ENCODE peak calls at places on chromosome 10, in eight cellular contexts. G is suprapubic skin, S is body of pancreas, W is GM12878, M is breast epithelium, Z is uterus, T is stomach, X is upper lobe of left lung. U is an unnamed sample. For H3K4me1, the result is how much of the 10 kb centered on the place peaks cover.

GRCh38 chr10:79542619-79543018 is 17.6 kb downstream of the SFTPA2 start:
- DNase-seq in W (no peak), T (no peak), M (no peak), Z (no peak), S (no peak), X (no peak), G (no peak), U (no peak)

GRCh38 chr10:91604936-91605534 is 27.8 kb downstream of the PPP1R3C start:
- DNase-seq in Z (no peak), M (no peak), X (no peak), W (no peak), T (no peak), G (no peak), S (no peak), U (no peak)

GRCh38 chr10:92575961-92576360 is 2.1 kb upstream of the IDE start:
- DNase-seq in S (no peak), Z (no peak), T (no peak), G (no peak), W (no peak), M (no peak), X (no peak), U (no peak)

GRCh38 chr10:102982281-102982680 is 64.2 kb downstream of the CNNM2 start:
- DNase-seq in G (no peak), M (no peak), X (no peak), T (no peak), S (no peak), Z (no peak), W (no peak), U (no peak)

GRCh38 chr10:94194256-94194655 is 168.5 kb downstream of the NOC3L start:
- DNase-seq in M (no peak), W (no peak), G (no peak), Z (no peak), S (no peak), T (no peak), X (no peak), U (no peak)

GRCh38 chr10:31399171-31399570 is 80.2 kb downstream of the ZEB1 start:
- DNase-seq in X (no peak), S (no peak), G (no peak), M (no peak), T (no peak), Z (no peak), W (no peak), U (no peak)

GRCh38 chr10:48604408-48605263 is at the start of gene ARHGAP22:
- DNase-seq in T (no peak), Z (peak), W (no peak), S (no peak), M (peak), X (peak), G (peak), U (peak)

GRCh38 chr10:13047529-13048206 is 46.2 kb upstream of the CCDC3 start:
- DNase-seq in Z (no peak), X (no peak), W (no peak), S (no peak), T (no peak), G (no peak), M (no peak), U (no peak)

GRCh38 chr10:31947144-31947926 is 18.7 kb upstream of the ARHGAP12 start:
- DNase-seq in Z (no peak), G (no peak), S (no peak), X (no peak), M (no peak), T (no peak), W (no peak), U (no peak)

GRCh38 chr10:5079836-5080235 is 14.4 kb upstream of the AKR1C3 start:
- DNase-seq in S (no peak), G (no peak), Z (no peak), T (no peak), X (no peak), W (no peak), M (no peak), U (no peak)

GRCh38 chr10:123521556-123521955 is 144.6 kb upstream of the GPR26 start:
- DNase-seq in S (no peak), G (no peak), X (no peak), M (peak), W (no peak), Z (no peak), T (no peak), U (no peak)

GRCh38 chr10:50991496-50992355 is 82.6 kb upstream of the PRKG1 start:
- DNase-seq in T (no peak), Z (peak), X (peak), M (no peak), G (peak), S (peak), W (no peak), U (peak)

GRCh38 chr10:1267148-1267547 is 211.0 kb downstream of the WDR37 start:
- DNase-seq in S (no peak), G (no peak), Z (no peak), M (no peak), X (no peak), W (no peak), T (no peak), U (no peak)

GRCh38 chr10:16049050-16049449 is 188.7 kb upstream of the MINDY3 start:
- DNase-seq in G (no peak), M (no peak), S (no peak), W (no peak), X (no peak), T (no peak), Z (no peak), U (no peak)

GRCh38 chr10:15856328-15857000 is 3.8 kb downstream of the MINDY3 start:
- DNase-seq in X (no peak), W (no peak), T (no peak), Z (no peak), S (no peak), G (no peak), M (no peak), U (no peak)

GRCh38 chr10:128036011-128036615 is 90.1 kb downstream of the MKI67 start:
- DNase-seq in S (no peak), M (no peak), G (no peak), Z (no peak), W (no peak), T (no peak), X (no peak), U (no peak)

GRCh38 chr10:6074489-6075301 is 12.5 kb upstream of the IL2RA start:
- DNase-seq in T (no peak), W (no peak), M (no peak), G (no peak), X (no peak), S (no peak), Z (no peak), U (peak)

GRCh38 chr10:90407116-90407515 is 450.7 kb downstream of the HTR7 start:
- DNase-seq in Z (no peak), T (no peak), X (no peak), G (no peak), S (no peak), M (no peak), W (no peak), U (no peak)

GRCh38 chr10:110269641-110270318 is 34.9 kb downstream of the SMNDC1 start:
- DNase-seq in G (no peak), M (no peak), X (no peak), T (peak), S (peak), Z (no peak), W (no peak), U (peak)
- TF ChIP-seq POLR2A in G (no peak), M (no peak), X (no peak), T (no peak), S (no peak), Z (no peak), W (no peak), U (no peak)

GRCh38 chr10:21525367-21526183 is at the start of gene SKIDA1:
- DNase-seq in S (peak), X (peak), M (peak), T (peak), G (peak), Z (peak), W (no peak), U (peak)

GRCh38 chr10:21523557-21524008 is 1.9 kb downstream of the SKIDA1 start:
- DNase-seq in T (no peak), Z (no peak), S (no peak), M (no peak), G (no peak), W (no peak), X (no peak), U (peak)

GRCh38 chr10:21526184-21526951 is 886 bp upstream of the SKIDA1 start:
- DNase-seq in X (peak), G (peak), M (peak), W (no peak), S (peak), T (peak), Z (peak), U (peak)

GRCh38 chr10:21524131-21524525 is 1.4 kb downstream of the SKIDA1 start:
- DNase-seq in S (no peak), X (no peak), T (no peak), W (no peak), Z (no peak), G (no peak), M (no peak), U (no peak)

GRCh38 chr10:21524526-21525366 is 736 bp downstream of the SKIDA1 start:
- DNase-seq in T (no peak), M (no peak), G (no peak), X (no peak), W (no peak), Z (no peak), S (no peak), U (no peak)
- H3K4me3 ChIP-seq in T (peak), M (peak), G (peak), X (peak), W (peak), Z (peak), S (peak), U (peak)

GRCh38 chr10:77530011-77530410 is 107.6 kb downstream of the KCNMA1 start:
- DNase-seq in W (no peak), X (no peak), G (no peak), T (no peak), Z (no peak), S (no peak), M (no peak), U (no peak)
- H3K4me1 ChIP-seq in W (under half), X (under half), G (under half), T (under half), Z (under half), S (under half), M (under half), U (under half)

DNA sequence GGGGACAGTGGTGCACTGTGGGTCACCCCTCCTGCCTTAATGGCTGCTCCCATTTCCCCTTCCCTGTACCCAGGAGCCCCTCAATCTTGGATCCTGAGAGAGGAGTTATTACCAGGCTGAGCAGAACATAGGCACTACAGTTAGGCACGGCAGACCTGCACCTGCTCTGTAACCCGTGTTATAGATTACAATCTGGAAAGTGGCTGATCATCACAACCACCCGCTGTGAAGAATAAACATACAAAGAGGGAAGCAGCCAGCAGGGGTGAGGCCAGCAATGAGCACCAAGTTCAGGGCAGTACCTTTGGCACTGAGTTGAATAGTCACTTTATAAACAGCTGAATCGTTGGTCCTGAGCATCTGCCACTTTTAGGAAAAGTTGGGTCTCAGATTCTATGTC is 1.7 kb downstream of the CDHR1 start:
- DNase-seq in W (no peak), M (no peak), G (no peak), Z (no peak), X (no peak), T (no peak), S (no peak), U (no peak)
- TF ChIP-seq POLR2A in W (no peak), M (no peak), G (no peak), Z (no peak), X (no peak), T (no peak), S (no peak), U (no peak)

GRCh38 chr10:125155101-125155500 is 5.3 kb downstream of the CTBP2 start:
- DNase-seq in G (no peak), X (no peak), W (no peak), Z (no peak), M (no peak), T (no peak), S (no peak), U (no peak)
- H3K4me3 ChIP-seq in G (no peak), X (peak), W (no peak), Z (peak), M (no peak), T (peak), S (no peak), U (peak)

U was measured in testis.